ENCODE peak calls at places on chromosomes 11 and 22, in six cellular contexts. A is endodermal cell, G is lower lobe of right lung, V is mucosa of descending colon, O is sigmoid colon, Y is HFF-Myc. J is an unnamed sample.

GRCh38 chr11:105862736-105863367 is 159.2 kb downstream of the MSANTD4 start:
- DNase-seq in A (no peak), G (no peak), V (peak), O (no peak), Y (peak), J (no peak)

GRCh38 chr11:91859666-91860065 is 365.0 kb upstream of the FAT3 start:
- DNase-seq in A (no peak), G (no peak), V (no peak), O (no peak), Y (no peak), J (no peak)

GRCh38 chr11:73478737-73479347 is 102.6 kb downstream of the RELT start:
- DNase-seq in A (peak), G (no peak), V (peak), O (no peak), Y (no peak), J (no peak)

GRCh38 chr22:25563757-25564319 is 637 bp upstream of the GRK3 start:
- DNase-seq in A (no peak), G (peak), V (peak), O (peak), Y (no peak), J (no peak)

GRCh38 chr11:65213322-65214211 is 31.8 kb downstream of the CAPN1 start:
- DNase-seq in A (peak), G (no peak), V (no peak), O (no peak), Y (no peak), J (no peak)

GRCh38 chr11:76680517-76681425 is 10.2 kb upstream of the LRRC32 start:
- DNase-seq in A (peak), G (peak), V (peak), O (peak), Y (no peak), J (no peak)

GRCh38 chr22:41699264-41700104 is at the start of gene MEI1:
- DNase-seq in A (peak), G (peak), V (peak), O (peak), Y (peak), J (no peak)

GRCh38 chr22:49320714-49321476 is 506.8 kb downstream of the BRD1 start:
- DNase-seq in A (peak), G (peak), V (no peak), O (no peak), Y (no peak), J (no peak)

GRCh38 chr11:109363682-109364081 is 58.3 kb upstream of the C11orf87 start:
- DNase-seq in A (no peak), G (no peak), V (no peak), O (no peak), Y (no peak), J (no peak)

GRCh38 chr22:33361581-33361980 is 303.4 kb upstream of the SYN3 start:
- DNase-seq in A (no peak), G (no peak), V (no peak), O (no peak), Y (no peak), J (no peak)

GRCh38 chr11:93543292-93543977 is at the start of gene SMCO4:
- DNase-seq in A (peak), G (peak), V (peak), O (peak), Y (peak), J (no peak)

GRCh38 chr11:131907371-131907770 is 537.0 kb downstream of the NTM start:
- DNase-seq in A (no peak), G (no peak), V (no peak), O (no peak), Y (no peak), J (no peak)

GRCh38 chr11:102868359-102868758 is 6.4 kb downstream of the MMP12 start:
- DNase-seq in A (no peak), G (no peak), V (no peak), O (no peak), Y (no peak), J (no peak)

GRCh38 chr22:45565973-45566372 is 63.3 kb downstream of the FBLN1 start:
- DNase-seq in A (no peak), G (no peak), V (no peak), O (no peak), Y (no peak), J (peak)

GRCh38 chr11:58739725-58740430 is 8.1 kb upstream of the GLYAT start:
- DNase-seq in A (peak), G (no peak), V (no peak), O (no peak), Y (no peak), J (no peak)

GRCh38 chr11:63933459-63933858 is 5.3 kb upstream of the NAA40 start:
- DNase-seq in A (no peak), G (no peak), V (no peak), O (no peak), Y (no peak), J (no peak)

GRCh38 chr11:125211191-125211953 is 46.8 kb downstream of the PKNOX2 start:
- DNase-seq in A (peak), G (no peak), V (no peak), O (no peak), Y (no peak), J (no peak)

GRCh38 chr22:24593810-24594568 is 1.1 kb upstream of the LRRC75B start:
- DNase-seq in A (peak), G (no peak), V (peak), O (no peak), Y (no peak), J (no peak)

GRCh38 chr22:20291604-20292063 is 23.5 kb upstream of the RTN4R start:
- DNase-seq in A (no peak), G (no peak), V (no peak), O (no peak), Y (peak), J (no peak)
- TF ChIP-seq CTCF in A (no peak), G (no peak), V (no peak), O (no peak), Y (no peak), J (no peak)

DNA sequence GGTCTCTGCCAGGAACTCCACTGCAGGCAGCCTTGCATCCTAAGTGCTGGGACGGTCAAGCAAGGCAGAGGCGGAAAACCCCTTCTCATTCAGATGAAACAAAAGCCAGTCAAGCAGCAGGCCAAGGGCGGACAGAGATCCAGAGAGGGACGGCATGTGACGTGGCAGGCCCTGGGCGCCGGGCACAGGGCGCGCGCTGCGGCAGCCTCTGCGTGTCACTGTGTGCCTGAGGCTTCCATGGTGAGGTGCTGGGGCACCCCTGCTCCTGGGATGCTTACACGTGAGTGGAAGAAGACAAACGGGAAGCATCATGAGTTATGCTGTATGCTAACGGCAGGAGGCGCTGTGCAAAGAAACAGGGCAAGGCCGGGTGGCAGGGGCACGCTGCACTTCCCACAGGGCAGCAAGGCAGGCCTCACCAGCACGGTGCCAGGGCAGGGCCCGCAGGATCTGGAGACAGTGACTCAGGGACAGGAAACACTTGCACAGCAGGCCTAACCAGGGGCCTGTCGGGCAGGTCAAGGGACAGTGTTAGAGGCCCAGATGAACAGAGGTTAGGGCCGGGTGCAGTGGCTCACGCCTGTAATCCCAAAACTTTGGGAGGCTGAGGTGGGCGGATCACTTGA is 6.1 kb downstream of the TOLLIP start:
- DNase-seq in A (peak), G (peak), V (no peak), O (no peak), Y (no peak), J (no peak)
- TF ChIP-seq CTCF in A (peak), G (peak), V (peak), O (no peak), Y (peak), J (peak)

GRCh38 chr11:36048496-36049247 is 104.8 kb downstream of the LDLRAD3 start:
- DNase-seq in A (no peak), G (no peak), V (no peak), O (no peak), Y (no peak), J (no peak)
- TF ChIP-seq CTCF in A (no peak), G (no peak), V (no peak), O (no peak), Y (no peak), J (no peak)

GRCh38 chr11:17498058-17498457 is 21.4 kb upstream of the ABCC8 start:
- DNase-seq in A (peak), G (no peak), V (peak), O (no peak), Y (no peak), J (no peak)

GRCh38 chr11:17502630-17503029 is 26.0 kb upstream of the ABCC8 start:
- DNase-seq in A (no peak), G (no peak), V (no peak), O (no peak), Y (no peak), J (no peak)

GRCh38 chr11:17500673-17501072 is 24.0 kb upstream of the ABCC8 start:
- DNase-seq in A (no peak), G (no peak), V (no peak), O (no peak), Y (no peak), J (no peak)

GRCh38 chr11:17496406-17496805 is 19.8 kb upstream of the ABCC8 start:
- DNase-seq in A (no peak), G (no peak), V (no peak), O (no peak), Y (no peak), J (no peak)

DNA sequence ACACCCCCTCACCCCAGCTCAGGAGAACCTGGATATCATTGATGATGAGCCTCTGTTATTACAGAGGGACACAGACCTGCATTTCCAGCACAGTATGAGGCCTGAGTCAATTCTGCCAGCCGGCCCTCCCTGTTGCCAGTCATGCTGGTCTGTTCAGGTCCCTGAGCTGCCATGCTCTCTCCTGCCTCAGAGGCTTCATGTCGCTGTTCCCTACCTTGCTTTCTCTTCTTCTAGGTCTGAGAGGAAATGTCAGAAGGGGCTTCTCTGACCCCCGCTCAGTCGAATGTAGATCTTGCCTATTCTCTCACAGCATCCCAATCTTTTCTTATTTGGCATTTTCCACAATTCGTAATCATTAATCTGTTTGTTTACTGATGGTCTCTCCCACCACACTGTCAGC is 21.8 kb upstream of the ABCC8 start:
- DNase-seq in A (peak), G (no peak), V (no peak), O (no peak), Y (no peak), J (no peak)
- TF ChIP-seq CTCF in A (peak), G (no peak), V (no peak), O (no peak), Y (peak), J (peak)

DNA sequence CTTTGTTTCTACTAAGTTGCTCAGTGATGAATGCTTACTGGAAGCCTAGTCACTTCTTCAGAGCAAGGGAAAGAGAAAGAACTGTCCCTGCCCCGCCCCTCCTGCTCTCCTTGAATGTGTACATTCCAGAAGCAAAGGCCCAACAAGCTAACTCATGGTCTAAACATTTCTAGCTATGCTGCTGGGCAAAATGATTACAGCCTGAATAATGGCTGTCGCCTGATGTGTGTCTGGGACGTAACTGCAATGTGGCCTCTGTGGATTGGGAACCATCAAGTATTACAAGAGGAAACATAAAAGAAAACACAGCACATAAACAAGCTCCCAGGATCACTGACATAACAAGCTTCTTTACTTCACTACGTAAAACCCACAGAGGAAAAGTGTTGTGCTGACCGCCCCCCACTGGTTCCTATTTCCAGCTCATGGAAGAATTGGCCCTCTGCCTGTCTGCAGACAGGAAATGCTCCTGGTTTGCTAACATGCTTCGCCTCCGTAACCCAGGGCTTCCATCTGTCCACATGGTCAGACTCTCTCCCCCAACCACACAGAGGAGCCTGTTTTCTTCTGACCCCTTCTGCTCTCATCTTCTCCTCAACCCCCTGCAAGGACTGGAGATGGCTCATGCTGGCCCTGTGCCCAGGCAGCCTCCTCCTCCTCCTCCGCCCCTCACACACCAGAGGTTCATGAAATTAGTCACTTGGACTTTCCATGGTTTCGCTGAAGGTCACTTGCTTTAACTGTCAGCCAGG is 187.2 kb downstream of the MAML2 start:
- DNase-seq in A (peak), G (peak), V (peak), O (peak), Y (peak), J (no peak)
- TF ChIP-seq CTCF in A (peak), G (peak), V (no peak), O (no peak), Y (peak), J (peak)

DNA sequence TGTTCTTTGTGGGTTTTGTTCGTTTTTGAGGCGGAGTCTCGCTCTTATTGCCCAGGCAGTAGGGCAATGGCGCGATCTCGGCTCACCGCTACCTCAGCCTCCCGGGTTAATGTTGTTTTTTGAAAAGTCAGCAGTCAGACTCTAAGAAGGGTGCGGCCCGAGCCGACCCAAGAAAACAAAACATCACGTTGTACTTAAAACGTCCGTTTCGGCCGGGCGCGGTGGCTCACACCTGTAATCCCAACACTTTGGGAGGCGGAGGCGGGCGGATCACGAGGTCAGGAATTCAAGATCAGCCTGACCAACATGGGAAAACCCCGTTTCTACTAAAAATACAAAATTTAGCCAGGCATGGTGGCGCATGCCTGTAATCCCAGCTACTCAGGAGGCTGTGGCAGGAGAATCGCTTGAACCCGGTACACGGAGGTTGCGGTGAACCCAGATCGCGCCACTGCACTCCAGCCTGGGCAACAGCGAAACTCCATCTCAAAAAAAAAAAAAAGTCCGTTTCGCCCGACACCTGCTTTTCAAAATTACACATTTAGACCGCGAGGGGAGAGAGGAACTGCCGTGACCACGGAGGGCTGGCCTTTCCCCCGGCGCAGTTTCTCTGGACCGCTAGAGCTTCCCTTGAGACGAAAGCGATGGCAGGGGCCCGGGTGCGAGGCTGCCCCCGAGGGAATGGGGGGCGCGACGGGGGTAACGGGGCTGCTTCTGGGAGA is 636 bp downstream of the CD59 start:
- DNase-seq in A (peak), G (peak), V (peak), O (no peak), Y (no peak), J (no peak)
- TF ChIP-seq CTCF in A (peak), G (no peak), V (no peak), O (no peak), Y (no peak), J (peak)